ENCODE peak calls at places on chromosomes 7 and 10, in eight cellular contexts. A is globus pallidus, B is IMR-90, H is SHP77 treated with DMSO at 0.1 percent for 48 hours, U is Kasumi-1, P is NCI-H460, F is fibroblast of lung, C is left cardiac atrium. Q is an unnamed sample.

GRCh38 chr10:127398140-127398966 is 150.8 kb upstream of the NPS start:
- DNase-seq in A (no peak), B (peak; percentile 73), H (no peak), U (no peak), P (no peak), F (no peak), C (no peak), Q (peak; percentile 13)

GRCh38 chr7:43639858-43640491 is 57.1 kb downstream of the STK17A start:
- DNase-seq in A (no peak), B (peak; percentile 75), H (peak; percentile 83), U (no peak), P (no peak), F (peak; percentile 89), C (peak; percentile 59), Q (peak; percentile 93)

GRCh38 chr10:5522913-5523560 is 1.7 kb upstream of the CALML3 start:
- DNase-seq in A (no peak), B (no peak), H (no peak), U (no peak), P (no peak), F (no peak), C (no peak), Q (no peak)

GRCh38 chr7:101942603-101943210 is 125.3 kb downstream of the CUX1 start:
- DNase-seq in A (no peak), B (no peak), H (no peak), U (no peak), P (no peak), F (no peak), C (no peak), Q (no peak)

GRCh38 chr7:11133436-11133959 is 159.8 kb downstream of the PHF14 start:
- DNase-seq in A (no peak), B (no peak), H (no peak), U (peak; percentile 28), P (no peak), F (no peak), C (no peak), Q (no peak)

GRCh38 chr7:149321978-149322541 is 60.1 kb downstream of the ZNF783 start:
- DNase-seq in A (no peak), B (peak; percentile 21), H (no peak), U (no peak), P (no peak), F (peak; percentile 36), C (no peak), Q (peak; percentile 43)

GRCh38 chr10:32104622-32105509 is 48.6 kb upstream of the KIF5B start:
- DNase-seq in A (no peak), B (peak; percentile 16), H (no peak), U (no peak), P (no peak), F (peak; percentile 14), C (no peak), Q (no peak)

GRCh38 chr10:122054046-122055025 is 65.4 kb downstream of the TACC2 start:
- DNase-seq in A (no peak), B (peak; percentile 68), H (peak; percentile 38), U (no peak), P (peak; percentile 52), F (peak; percentile 84), C (peak; percentile 76), Q (peak; percentile 82)

GRCh38 chr7:145331076-145331475 is 495.2 kb upstream of the TPK1 start:
- DNase-seq in A (no peak), B (no peak), H (no peak), U (no peak), P (no peak), F (no peak), C (no peak), Q (no peak)

GRCh38 chr10:132632851-132633684 is 95.5 kb downstream of the INPP5A start:
- DNase-seq in A (no peak), B (peak; percentile 60), H (no peak), U (no peak), P (no peak), F (no peak), C (peak; percentile 15), Q (peak; percentile 69)

GRCh38 chr7:24245362-24245761 is 38.6 kb upstream of the NPY start:
- DNase-seq in A (no peak), B (no peak), H (no peak), U (no peak), P (no peak), F (peak; percentile 4), C (no peak), Q (no peak)

GRCh38 chr7:96311967-96312366 is 9.9 kb downstream of the SLC25A13 start:
- DNase-seq in A (peak; percentile 73), B (peak; percentile 35), H (no peak), U (peak; percentile 67), P (no peak), F (peak; percentile 49), C (peak; percentile 48), Q (peak; percentile 56)

GRCh38 chr7:31043035-31043434 is 9.1 kb upstream of the ADCYAP1R1 start:
- DNase-seq in A (peak; percentile 45), B (no peak), H (no peak), U (no peak), P (no peak), F (no peak), C (no peak), Q (no peak)

GRCh38 chr10:118800920-118801319 is 46.1 kb upstream of the CACUL1 start:
- DNase-seq in A (no peak), B (no peak), H (peak; percentile 24), U (peak; percentile 63), P (peak; percentile 12), F (peak; percentile 10), C (no peak), Q (peak; percentile 30)

GRCh38 chr7:103141753-103142404 is 7.0 kb downstream of the NAPEPLD start:
- DNase-seq in A (no peak), B (no peak), H (no peak), U (peak; percentile 14), P (no peak), F (no peak), C (no peak), Q (no peak)

GRCh38 chr7:31906479-31907171 is 163.6 kb downstream of the PDE1C start:
- DNase-seq in A (no peak), B (no peak), H (no peak), U (no peak), P (no peak), F (no peak), C (no peak), Q (no peak)